ENCODE peak calls at places on chromosomes 12 and 14, in eight cellular contexts. One of them, this sample, is unnamed.

GRCh38 chr12:123267991-123268843 is 3.4 kb downstream of the CDK2AP1 start:
- DNase-seq in fibroblast of lung: no peak
- DNase-seq in AG09309: no peak
- DNase-seq in neural progenitor cell: no peak
- DNase-seq in astrocyte of the spinal cord: peak
- DNase-seq in fibroblast of mammary gland: no peak
- DNase-seq in mucosa of descending colon: no peak
- DNase-seq in esophagus squamous epithelium: no peak
- DNase-seq in this sample: no peak

GRCh38 chr12:29725587-29726320 is 58.0 kb downstream of the TMTC1 start:
- DNase-seq in fibroblast of mammary gland: peak
- DNase-seq in fibroblast of lung: peak
- DNase-seq in neural progenitor cell: no peak
- DNase-seq in astrocyte of the spinal cord: peak
- DNase-seq in mucosa of descending colon: no peak
- DNase-seq in esophagus squamous epithelium: no peak
- DNase-seq in AG09309: no peak
- DNase-seq in this sample: peak

GRCh38 chr12:75784591-75784990 is 247.0 kb downstream of the PHLDA1 start:
- DNase-seq in mucosa of descending colon: no peak
- DNase-seq in fibroblast of lung: no peak
- DNase-seq in AG09309: no peak
- DNase-seq in neural progenitor cell: no peak
- DNase-seq in esophagus squamous epithelium: no peak
- DNase-seq in astrocyte of the spinal cord: peak
- DNase-seq in fibroblast of mammary gland: no peak
- DNase-seq in this sample: no peak

GRCh38 chr14:27389402-27389801 is 791.6 kb upstream of the NOVA1 start:
- DNase-seq in astrocyte of the spinal cord: no peak
- DNase-seq in esophagus squamous epithelium: no peak
- DNase-seq in AG09309: no peak
- DNase-seq in fibroblast of lung: no peak
- DNase-seq in fibroblast of mammary gland: peak
- DNase-seq in neural progenitor cell: no peak
- DNase-seq in mucosa of descending colon: no peak
- DNase-seq in this sample: no peak

GRCh38 chr12:117284160-117284559 is 77.3 kb downstream of the NOS1 start:
- DNase-seq in AG09309: no peak
- DNase-seq in fibroblast of lung: no peak
- DNase-seq in fibroblast of mammary gland: no peak
- DNase-seq in astrocyte of the spinal cord: no peak
- DNase-seq in neural progenitor cell: no peak
- DNase-seq in esophagus squamous epithelium: no peak
- DNase-seq in mucosa of descending colon: no peak
- DNase-seq in this sample: no peak

GRCh38 chr14:100857923-100858837 is 32.3 kb downstream of the MEG3 start:
- DNase-seq in astrocyte of the spinal cord: no peak
- DNase-seq in fibroblast of lung: no peak
- DNase-seq in neural progenitor cell: no peak
- DNase-seq in AG09309: no peak
- DNase-seq in fibroblast of mammary gland: no peak
- DNase-seq in esophagus squamous epithelium: no peak
- DNase-seq in mucosa of descending colon: peak
- DNase-seq in this sample: no peak

GRCh38 chr14:80584638-80585505 is 356.7 kb downstream of the CEP128 start:
- DNase-seq in AG09309: no peak
- DNase-seq in neural progenitor cell: no peak
- DNase-seq in mucosa of descending colon: no peak
- DNase-seq in fibroblast of lung: peak
- DNase-seq in fibroblast of mammary gland: peak
- DNase-seq in astrocyte of the spinal cord: peak
- DNase-seq in esophagus squamous epithelium: no peak
- DNase-seq in this sample: no peak

GRCh38 chr12:96140110-96140509 is 54.1 kb upstream of the ELK3 start:
- DNase-seq in mucosa of descending colon: no peak
- DNase-seq in fibroblast of mammary gland: peak
- DNase-seq in fibroblast of lung: no peak
- DNase-seq in neural progenitor cell: no peak
- DNase-seq in AG09309: peak
- DNase-seq in esophagus squamous epithelium: no peak
- DNase-seq in astrocyte of the spinal cord: peak
- DNase-seq in this sample: peak

GRCh38 chr12:106774808-106775524 is 484 bp downstream of the RIC8B start:
- DNase-seq in neural progenitor cell: no peak
- DNase-seq in esophagus squamous epithelium: no peak
- DNase-seq in fibroblast of mammary gland: no peak
- DNase-seq in fibroblast of lung: no peak
- DNase-seq in mucosa of descending colon: no peak
- DNase-seq in astrocyte of the spinal cord: no peak
- DNase-seq in AG09309: no peak
- DNase-seq in this sample: no peak

GRCh38 chr14:71711131-71711530 is 221.1 kb upstream of the RGS6 start:
- DNase-seq in AG09309: no peak
- DNase-seq in astrocyte of the spinal cord: no peak
- DNase-seq in fibroblast of mammary gland: no peak
- DNase-seq in mucosa of descending colon: no peak
- DNase-seq in fibroblast of lung: no peak
- DNase-seq in neural progenitor cell: no peak
- DNase-seq in esophagus squamous epithelium: no peak
- DNase-seq in this sample: no peak

GRCh38 chr12:81758421-81759214 is 532 bp downstream of the PPFIA2 start:
- DNase-seq in esophagus squamous epithelium: no peak
- DNase-seq in astrocyte of the spinal cord: peak
- DNase-seq in neural progenitor cell: peak
- DNase-seq in fibroblast of mammary gland: peak
- DNase-seq in AG09309: no peak
- DNase-seq in mucosa of descending colon: peak
- DNase-seq in fibroblast of lung: peak
- DNase-seq in this sample: peak

GRCh38 chr12:93803408-93803807 is 126.2 kb downstream of the CRADD start:
- DNase-seq in fibroblast of mammary gland: peak
- DNase-seq in astrocyte of the spinal cord: peak
- DNase-seq in esophagus squamous epithelium: no peak
- DNase-seq in fibroblast of lung: peak
- DNase-seq in AG09309: no peak
- DNase-seq in mucosa of descending colon: no peak
- DNase-seq in neural progenitor cell: peak
- DNase-seq in this sample: peak

GRCh38 chr12:89856431-89856830 is 147.8 kb upstream of the ATP2B1 start:
- DNase-seq in esophagus squamous epithelium: no peak
- DNase-seq in AG09309: peak
- DNase-seq in astrocyte of the spinal cord: peak
- DNase-seq in mucosa of descending colon: no peak
- DNase-seq in fibroblast of mammary gland: peak
- DNase-seq in fibroblast of lung: peak
- DNase-seq in neural progenitor cell: no peak
- DNase-seq in this sample: peak

GRCh38 chr12:4025420-4026358 is 152.5 kb upstream of the PARP11 start:
- DNase-seq in astrocyte of the spinal cord: no peak
- DNase-seq in mucosa of descending colon: no peak
- DNase-seq in AG09309: no peak
- DNase-seq in fibroblast of mammary gland: no peak
- DNase-seq in neural progenitor cell: peak
- DNase-seq in esophagus squamous epithelium: no peak
- DNase-seq in fibroblast of lung: no peak
- DNase-seq in this sample: peak

GRCh38 chr14:75675265-75675960 is 14.4 kb downstream of the TTLL5 start:
- DNase-seq in neural progenitor cell: peak
- DNase-seq in AG09309: no peak
- DNase-seq in fibroblast of lung: no peak
- DNase-seq in astrocyte of the spinal cord: no peak
- DNase-seq in mucosa of descending colon: no peak
- DNase-seq in fibroblast of mammary gland: no peak
- DNase-seq in esophagus squamous epithelium: no peak
- DNase-seq in this sample: no peak

GRCh38 chr12:45518516-45519235 is 210.8 kb upstream of the ARID2 start:
- DNase-seq in fibroblast of lung: no peak
- DNase-seq in mucosa of descending colon: no peak
- DNase-seq in fibroblast of mammary gland: no peak
- DNase-seq in neural progenitor cell: no peak
- DNase-seq in esophagus squamous epithelium: no peak
- DNase-seq in astrocyte of the spinal cord: no peak
- DNase-seq in AG09309: no peak
- DNase-seq in this sample: no peak

GRCh38 chr14:23566782-23567185 is 807 bp downstream of the AP1G2 start:
- DNase-seq in fibroblast of lung: peak
- DNase-seq in neural progenitor cell: peak
- DNase-seq in astrocyte of the spinal cord: no peak
- DNase-seq in mucosa of descending colon: no peak
- DNase-seq in esophagus squamous epithelium: no peak
- DNase-seq in fibroblast of mammary gland: no peak
- DNase-seq in AG09309: no peak
- DNase-seq in this sample: no peak
- TF ChIP-seq CTCF in fibroblast of lung: peak
- TF ChIP-seq CTCF in neural progenitor cell: peak
- TF ChIP-seq CTCF in astrocyte of the spinal cord: peak
- TF ChIP-seq CTCF in mucosa of descending colon: no peak
- TF ChIP-seq CTCF in esophagus squamous epithelium: no peak
- TF ChIP-seq CTCF in fibroblast of mammary gland: peak
- TF ChIP-seq CTCF in AG09309: peak
- TF ChIP-seq CTCF in this sample: peak

DNA sequence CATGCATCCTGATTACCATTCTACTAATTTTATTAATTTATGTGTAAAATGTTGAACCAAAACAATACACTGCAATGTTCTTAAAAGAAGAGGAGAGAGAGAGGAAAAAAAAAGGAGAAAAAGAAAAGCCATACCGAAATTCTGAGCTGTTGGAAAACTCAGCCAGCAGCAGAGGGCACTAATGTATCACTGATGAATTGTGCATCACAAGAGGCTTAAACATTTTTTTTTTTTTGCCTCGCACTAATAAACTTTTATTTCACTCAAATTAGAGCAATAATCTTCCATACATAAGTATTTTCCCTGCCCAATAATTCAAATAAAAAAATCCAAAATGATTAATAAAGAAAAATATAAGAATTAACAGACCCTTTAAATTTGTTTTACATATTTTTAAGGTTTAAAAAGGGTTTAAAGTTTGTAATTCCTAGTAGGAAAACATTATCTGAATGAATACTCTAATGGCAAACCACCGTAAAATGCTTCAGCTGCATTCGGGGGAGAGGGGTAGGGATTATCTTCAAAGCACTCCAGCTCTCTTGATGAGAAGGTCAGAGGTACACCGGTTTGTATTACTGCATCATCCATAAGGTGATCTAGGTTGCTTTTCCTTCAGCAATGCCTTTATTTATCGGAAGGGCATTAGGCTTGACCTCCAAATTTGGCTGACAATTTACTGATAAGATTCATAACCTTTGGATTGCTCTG is 41.9 kb downstream of the ATP23 start:
- DNase-seq in neural progenitor cell: peak
- DNase-seq in astrocyte of the spinal cord: peak
- DNase-seq in esophagus squamous epithelium: no peak
- DNase-seq in fibroblast of mammary gland: peak
- DNase-seq in fibroblast of lung: peak
- DNase-seq in AG09309: peak
- DNase-seq in mucosa of descending colon: no peak
- DNase-seq in this sample: peak
- TF ChIP-seq CTCF in neural progenitor cell: peak
- TF ChIP-seq CTCF in astrocyte of the spinal cord: peak
- TF ChIP-seq CTCF in esophagus squamous epithelium: peak
- TF ChIP-seq CTCF in fibroblast of mammary gland: peak
- TF ChIP-seq CTCF in fibroblast of lung: peak
- TF ChIP-seq CTCF in AG09309: peak
- TF ChIP-seq CTCF in mucosa of descending colon: peak
- TF ChIP-seq CTCF in this sample: peak

GRCh38 chr12:49331360-49332222 is 5.4 kb downstream of the C1QL4 start:
- DNase-seq in neural progenitor cell: peak
- DNase-seq in fibroblast of lung: peak
- DNase-seq in astrocyte of the spinal cord: peak
- DNase-seq in mucosa of descending colon: no peak
- DNase-seq in esophagus squamous epithelium: no peak
- DNase-seq in AG09309: peak
- DNase-seq in fibroblast of mammary gland: peak
- DNase-seq in this sample: peak
- TF ChIP-seq CTCF in neural progenitor cell: peak
- TF ChIP-seq CTCF in fibroblast of lung: peak
- TF ChIP-seq CTCF in astrocyte of the spinal cord: peak
- TF ChIP-seq CTCF in mucosa of descending colon: peak
- TF ChIP-seq CTCF in esophagus squamous epithelium: peak
- TF ChIP-seq CTCF in AG09309: peak
- TF ChIP-seq CTCF in fibroblast of mammary gland: peak
- TF ChIP-seq CTCF in this sample: peak

GRCh38 chr12:50326636-50327284 is 43.4 kb upstream of the LIMA1 start:
- DNase-seq in mucosa of descending colon: no peak
- DNase-seq in neural progenitor cell: no peak
- DNase-seq in AG09309: no peak
- DNase-seq in esophagus squamous epithelium: no peak
- DNase-seq in astrocyte of the spinal cord: peak
- DNase-seq in fibroblast of lung: peak
- DNase-seq in fibroblast of mammary gland: peak
- DNase-seq in this sample: peak
- TF ChIP-seq CTCF in mucosa of descending colon: no peak
- TF ChIP-seq CTCF in neural progenitor cell: no peak
- TF ChIP-seq CTCF in AG09309: no peak
- TF ChIP-seq CTCF in esophagus squamous epithelium: no peak
- TF ChIP-seq CTCF in astrocyte of the spinal cord: no peak
- TF ChIP-seq CTCF in fibroblast of lung: no peak
- TF ChIP-seq CTCF in fibroblast of mammary gland: no peak
- TF ChIP-seq CTCF in this sample: no peak

GRCh38 chr12:103768467-103769123 is 72.4 kb downstream of the NT5DC3 start:
- DNase-seq in fibroblast of lung: no peak
- DNase-seq in esophagus squamous epithelium: no peak
- DNase-seq in mucosa of descending colon: no peak
- DNase-seq in neural progenitor cell: no peak
- DNase-seq in astrocyte of the spinal cord: peak
- DNase-seq in AG09309: no peak
- DNase-seq in fibroblast of mammary gland: no peak
- DNase-seq in this sample: no peak
- TF ChIP-seq CTCF in fibroblast of lung: no peak
- TF ChIP-seq CTCF in esophagus squamous epithelium: no peak
- TF ChIP-seq CTCF in mucosa of descending colon: no peak
- TF ChIP-seq CTCF in neural progenitor cell: no peak
- TF ChIP-seq CTCF in astrocyte of the spinal cord: peak
- TF ChIP-seq CTCF in AG09309: no peak
- TF ChIP-seq CTCF in fibroblast of mammary gland: no peak
- TF ChIP-seq CTCF in this sample: no peak

GRCh38 chr12:100741084-100741711 is 53.4 kb upstream of the ANO4 start:
- DNase-seq in AG09309: peak
- DNase-seq in astrocyte of the spinal cord: peak
- DNase-seq in fibroblast of lung: peak
- DNase-seq in esophagus squamous epithelium: no peak
- DNase-seq in neural progenitor cell: peak
- DNase-seq in mucosa of descending colon: no peak
- DNase-seq in fibroblast of mammary gland: peak
- DNase-seq in this sample: peak
- TF ChIP-seq CTCF in AG09309: peak
- TF ChIP-seq CTCF in astrocyte of the spinal cord: peak
- TF ChIP-seq CTCF in fibroblast of lung: peak
- TF ChIP-seq CTCF in esophagus squamous epithelium: peak
- TF ChIP-seq CTCF in neural progenitor cell: peak
- TF ChIP-seq CTCF in mucosa of descending colon: peak
- TF ChIP-seq CTCF in fibroblast of mammary gland: peak
- TF ChIP-seq CTCF in this sample: peak